ENCODE peak calls at places on chromosomes 12 and 14, in six cellular contexts. I is cerebellar nuclear complex; F is stimulated activated CD4-positive, alpha-beta T cell treated with anti-CD3 and anti-CD28 coated beads, Interleukin-4, amount 100 ng/mL, for 4 hours; S is Caki2; N is posterior cingulate gyrus; T is iPS-NIHi11. M is an unnamed sample.

GRCh38 chr14:23113346-23114119 is 5.5 kb downstream of the CEBPE start:
- DNase-seq in F (no peak), S (no peak), N (no peak), I (no peak), T (no peak), M (no peak)

GRCh38 chr14:92959189-92959531 is 36.2 kb downstream of the CHGA start:
- DNase-seq in I (no peak), F (no peak), S (no peak), T (no peak), N (peak; percentile 90), M (peak; percentile 96)

GRCh38 chr12:124396544-124397398 is 101.9 kb downstream of the RFLNA start:
- DNase-seq in T (no peak), I (no peak), N (no peak), F (no peak), S (no peak), M (no peak)

GRCh38 chr12:89059721-89060120 is 292.6 kb downstream of the DUSP6 start:
- DNase-seq in F (no peak), I (no peak), T (no peak), S (no peak), N (no peak), M (no peak)

GRCh38 chr12:124233041-124233836 is 61.7 kb upstream of the RFLNA start:
- DNase-seq in F (no peak), S (no peak), I (no peak), T (no peak), N (no peak), M (no peak)

GRCh38 chr12:111186347-111186746 is 182.5 kb downstream of the PHETA1 start:
- DNase-seq in I (no peak), S (no peak), N (no peak), F (no peak), T (no peak), M (no peak)

GRCh38 chr12:122491991-122492390 is 8.7 kb downstream of the ZCCHC8 start:
- DNase-seq in N (no peak), T (no peak), F (no peak), I (no peak), S (no peak), M (no peak)

GRCh38 chr12:38155020-38155395 is 161.6 kb upstream of the ALG10B start:
- DNase-seq in F (no peak), S (no peak), T (no peak), N (peak; percentile 57), I (no peak), M (no peak)

GRCh38 chr14:21220874-21221477 is 48.3 kb downstream of the HNRNPC start:
- DNase-seq in I (no peak), T (no peak), N (no peak), F (no peak), S (no peak), M (no peak)

GRCh38 chr14:76135722-76136121 is 16.0 kb upstream of the GPATCH2L start:
- DNase-seq in N (no peak), F (no peak), I (no peak), S (no peak), T (no peak), M (no peak)

GRCh38 chr14:24461336-24461735 is 18.8 kb upstream of the SDR39U1 start:
- DNase-seq in F (no peak), S (no peak), T (no peak), I (no peak), N (no peak), M (no peak)

GRCh38 chr12:124430491-124430890 is 135.6 kb downstream of the RFLNA start:
- DNase-seq in T (no peak), I (no peak), N (no peak), F (no peak), S (no peak), M (no peak)

GRCh38 chr12:122841544-122842321 is 6.5 kb downstream of the HIP1R start:
- DNase-seq in F (no peak), T (no peak), N (peak; percentile 87), S (peak; percentile 59), I (no peak), M (no peak)

GRCh38 chr12:45051490-45052105 is 699 bp upstream of the DBX2 start:
- DNase-seq in S (no peak), I (no peak), F (no peak), T (no peak), N (no peak), M (peak; percentile 84)

GRCh38 chr12:65123435-65124063 is 2.4 kb upstream of the WIF1 start:
- DNase-seq in F (no peak), N (no peak), T (no peak), I (no peak), S (peak; percentile 22), M (peak; percentile 69)

GRCh38 chr14:58863576-58864345 is 226.0 kb downstream of the DACT1 start:
- DNase-seq in F (no peak), I (no peak), N (no peak), T (no peak), S (no peak), M (peak; percentile 66)

GRCh38 chr14:20569066-20569465 is 8.2 kb upstream of the RNASE9 start:
- DNase-seq in F (no peak), T (no peak), S (no peak), I (no peak), N (no peak), M (no peak)

GRCh38 chr12:100692502-100692901 is 102.1 kb upstream of the ANO4 start:
- DNase-seq in I (no peak), T (no peak), S (no peak), F (no peak), N (no peak), M (no peak)

GRCh38 chr12:39935275-39935674 is 170.6 kb downstream of the SLC2A13 start:
- DNase-seq in T (no peak), F (no peak), I (no peak), S (peak; percentile 11), N (no peak), M (no peak)

GRCh38 chr14:50846171-50846880 is 15.4 kb upstream of the NIN start:
- DNase-seq in N (no peak), T (no peak), S (peak; percentile 80), F (no peak), I (no peak), M (no peak)

GRCh38 chr12:51838762-51839161 is 9.8 kb downstream of the FIGNL2 start:
- DNase-seq in F (no peak), T (no peak), I (no peak), N (no peak), S (peak; percentile 52), M (no peak)

GRCh38 chr12:1346126-1346525 is 248.3 kb downstream of the FBXL14 start:
- DNase-seq in N (no peak), F (no peak), S (no peak), T (no peak), I (no peak), M (no peak)

GRCh38 chr14:99722741-99723140 is 38.6 kb downstream of the CYP46A1 start:
- DNase-seq in F (no peak), I (no peak), S (no peak), N (no peak), T (no peak), M (no peak)

GRCh38 chr14:88204221-88204620 is 118.8 kb downstream of the KCNK10 start:
- DNase-seq in I (no peak), S (no peak), T (no peak), N (no peak), F (no peak), M (no peak)

GRCh38 chr14:53214384-53214783 is 61.3 kb upstream of the DDHD1 start:
- DNase-seq in S (no peak), I (no peak), N (no peak), T (no peak), F (no peak), M (no peak)

M was measured in NCI-H82.